ENCODE peak calls at places on chromosomes 2 and 18, in nine cellular contexts. One of them, this sample, is unnamed. For H3K9me3, the result is how much of the 10 kb centered on the place peaks cover.

GRCh38 chr2:10452334-10452733 is 4.2 kb upstream of the ODC1 start:
- DNase-seq in A549: peak
- DNase-seq in heart left ventricle: no peak
- DNase-seq in OCI-LY7: no peak
- DNase-seq in cardiac muscle cell: peak
- DNase-seq in stomach: peak
- DNase-seq in heart right ventricle: no peak
- DNase-seq in sigmoid colon: peak
- DNase-seq in Peyer's patch: no peak
- DNase-seq in this sample: no peak

GRCh38 chr2:104844813-104845551 is 8.9 kb upstream of the POU3F3 start:
- DNase-seq in sigmoid colon: no peak
- DNase-seq in OCI-LY7: no peak
- DNase-seq in heart left ventricle: no peak
- DNase-seq in A549: no peak
- DNase-seq in Peyer's patch: no peak
- DNase-seq in cardiac muscle cell: no peak
- DNase-seq in heart right ventricle: no peak
- DNase-seq in stomach: no peak
- DNase-seq in this sample: no peak

GRCh38 chr2:230866704-230867561 is 2.2 kb downstream of the ITM2C start:
- DNase-seq in Peyer's patch: peak
- DNase-seq in heart left ventricle: no peak
- DNase-seq in A549: no peak
- DNase-seq in OCI-LY7: peak
- DNase-seq in heart right ventricle: no peak
- DNase-seq in sigmoid colon: no peak
- DNase-seq in cardiac muscle cell: peak
- DNase-seq in stomach: peak
- DNase-seq in this sample: peak

GRCh38 chr2:73759287-73759764 is 20.6 kb downstream of the DUSP11 start:
- DNase-seq in sigmoid colon: no peak
- DNase-seq in heart right ventricle: peak
- DNase-seq in heart left ventricle: peak
- DNase-seq in A549: no peak
- DNase-seq in stomach: peak
- DNase-seq in OCI-LY7: no peak
- DNase-seq in Peyer's patch: no peak
- DNase-seq in cardiac muscle cell: peak
- DNase-seq in this sample: peak

GRCh38 chr2:38737925-38738324 is 13.2 kb downstream of the SRSF7 start:
- DNase-seq in sigmoid colon: no peak
- DNase-seq in A549: no peak
- DNase-seq in cardiac muscle cell: no peak
- DNase-seq in Peyer's patch: no peak
- DNase-seq in heart right ventricle: no peak
- DNase-seq in heart left ventricle: no peak
- DNase-seq in OCI-LY7: no peak
- DNase-seq in stomach: no peak
- DNase-seq in this sample: no peak

GRCh38 chr2:205002390-205002789 is 457.1 kb downstream of the PARD3B start:
- DNase-seq in sigmoid colon: no peak
- DNase-seq in Peyer's patch: no peak
- DNase-seq in stomach: no peak
- DNase-seq in OCI-LY7: no peak
- DNase-seq in heart left ventricle: no peak
- DNase-seq in cardiac muscle cell: no peak
- DNase-seq in heart right ventricle: no peak
- DNase-seq in A549: no peak
- DNase-seq in this sample: no peak

GRCh38 chr2:158391876-158392275 is 64.7 kb downstream of the CCDC148 start:
- DNase-seq in sigmoid colon: no peak
- DNase-seq in cardiac muscle cell: no peak
- DNase-seq in OCI-LY7: no peak
- DNase-seq in Peyer's patch: no peak
- DNase-seq in stomach: no peak
- DNase-seq in heart left ventricle: no peak
- DNase-seq in A549: peak
- DNase-seq in heart right ventricle: no peak
- DNase-seq in this sample: no peak

GRCh38 chr2:234679766-234680687 is 183.1 kb upstream of the ARL4C start:
- DNase-seq in cardiac muscle cell: peak
- DNase-seq in Peyer's patch: no peak
- DNase-seq in OCI-LY7: no peak
- DNase-seq in heart left ventricle: peak
- DNase-seq in A549: peak
- DNase-seq in stomach: peak
- DNase-seq in heart right ventricle: peak
- DNase-seq in sigmoid colon: peak
- DNase-seq in this sample: peak

GRCh38 chr2:61763605-61764034 is 90.2 kb downstream of the FAM161A start:
- DNase-seq in A549: peak
- DNase-seq in stomach: peak
- DNase-seq in heart left ventricle: peak
- DNase-seq in heart right ventricle: peak
- DNase-seq in Peyer's patch: no peak
- DNase-seq in OCI-LY7: no peak
- DNase-seq in sigmoid colon: peak
- DNase-seq in cardiac muscle cell: peak
- DNase-seq in this sample: peak

GRCh38 chr2:191657977-191658376 is 20.0 kb upstream of the NABP1 start:
- DNase-seq in cardiac muscle cell: peak
- DNase-seq in OCI-LY7: no peak
- DNase-seq in heart left ventricle: no peak
- DNase-seq in sigmoid colon: no peak
- DNase-seq in heart right ventricle: no peak
- DNase-seq in A549: no peak
- DNase-seq in stomach: no peak
- DNase-seq in Peyer's patch: no peak
- DNase-seq in this sample: no peak

GRCh38 chr2:241009601-241010530 is 11.4 kb downstream of the SNED1 start:
- DNase-seq in sigmoid colon: peak
- DNase-seq in Peyer's patch: peak
- DNase-seq in A549: no peak
- DNase-seq in heart left ventricle: no peak
- DNase-seq in cardiac muscle cell: peak
- DNase-seq in stomach: peak
- DNase-seq in OCI-LY7: no peak
- DNase-seq in heart right ventricle: no peak
- DNase-seq in this sample: peak

GRCh38 chr2:5932556-5933469 is 240.6 kb downstream of the SOX11 start:
- DNase-seq in sigmoid colon: no peak
- DNase-seq in A549: no peak
- DNase-seq in Peyer's patch: no peak
- DNase-seq in OCI-LY7: no peak
- DNase-seq in heart left ventricle: peak
- DNase-seq in cardiac muscle cell: no peak
- DNase-seq in heart right ventricle: peak
- DNase-seq in stomach: peak
- DNase-seq in this sample: no peak

DNA sequence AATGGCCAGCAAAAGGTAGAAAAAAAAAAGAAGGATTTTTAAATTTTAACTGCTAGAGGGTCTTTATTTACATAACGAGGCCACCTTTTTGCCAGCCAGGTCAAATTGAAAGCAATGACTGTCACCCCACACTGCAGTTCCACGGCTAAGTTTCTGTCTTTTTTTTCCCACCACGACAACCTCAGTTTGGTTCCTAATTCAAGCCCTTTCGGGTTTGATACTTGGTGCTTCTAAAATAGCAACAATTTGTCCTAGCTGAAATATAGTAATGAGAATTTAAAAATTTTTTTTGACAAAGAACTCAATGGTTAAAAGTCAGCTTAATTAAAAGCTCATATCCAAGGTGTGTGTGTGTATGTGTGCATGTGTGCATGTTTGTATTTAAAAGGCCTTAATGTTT is 16.4 kb upstream of the NMS start:
- DNase-seq in OCI-LY7: no peak
- DNase-seq in heart right ventricle: no peak
- DNase-seq in stomach: no peak
- DNase-seq in cardiac muscle cell: no peak
- DNase-seq in sigmoid colon: no peak
- DNase-seq in heart left ventricle: no peak
- DNase-seq in Peyer's patch: no peak
- DNase-seq in A549: no peak
- DNase-seq in this sample: no peak
- H3K9me3 ChIP-seq in OCI-LY7: under half
- H3K9me3 ChIP-seq in heart right ventricle: under half
- H3K9me3 ChIP-seq in stomach: under half
- H3K9me3 ChIP-seq in cardiac muscle cell: under half
- H3K9me3 ChIP-seq in sigmoid colon: under half
- H3K9me3 ChIP-seq in heart left ventricle: under half
- H3K9me3 ChIP-seq in Peyer's patch: under half
- H3K9me3 ChIP-seq in A549: under half
- H3K9me3 ChIP-seq in this sample: under half

DNA sequence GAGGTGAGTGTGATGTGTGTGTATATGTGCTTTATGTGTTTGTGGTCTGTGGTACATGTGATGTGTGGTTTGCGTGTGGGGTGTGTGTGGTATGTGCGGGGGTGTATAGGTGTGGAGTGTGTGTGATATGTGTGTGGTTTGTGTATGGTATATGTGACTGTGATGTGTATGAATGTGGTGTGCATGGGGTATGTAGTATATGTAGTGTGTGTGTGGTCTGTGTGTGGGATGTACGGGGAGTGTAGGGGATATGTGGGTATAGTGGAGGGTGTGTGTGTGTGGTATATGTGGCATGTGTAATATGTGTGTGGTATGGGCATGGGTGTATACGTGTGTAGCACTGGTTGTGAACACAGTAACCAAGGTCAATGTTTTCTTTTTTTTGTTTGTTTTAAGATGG is 87.4 kb downstream of the ZNF385B start:
- DNase-seq in cardiac muscle cell: no peak
- DNase-seq in stomach: no peak
- DNase-seq in Peyer's patch: no peak
- DNase-seq in A549: no peak
- DNase-seq in OCI-LY7: no peak
- DNase-seq in heart right ventricle: no peak
- DNase-seq in sigmoid colon: no peak
- DNase-seq in heart left ventricle: no peak
- DNase-seq in this sample: no peak
- TF ChIP-seq CTCF in cardiac muscle cell: no peak
- TF ChIP-seq CTCF in stomach: no peak
- TF ChIP-seq CTCF in Peyer's patch: no peak
- TF ChIP-seq CTCF in A549: no peak
- TF ChIP-seq CTCF in OCI-LY7: no peak
- TF ChIP-seq CTCF in heart right ventricle: no peak
- TF ChIP-seq CTCF in sigmoid colon: no peak
- TF ChIP-seq CTCF in heart left ventricle: no peak
- TF ChIP-seq CTCF in this sample: no peak

DNA sequence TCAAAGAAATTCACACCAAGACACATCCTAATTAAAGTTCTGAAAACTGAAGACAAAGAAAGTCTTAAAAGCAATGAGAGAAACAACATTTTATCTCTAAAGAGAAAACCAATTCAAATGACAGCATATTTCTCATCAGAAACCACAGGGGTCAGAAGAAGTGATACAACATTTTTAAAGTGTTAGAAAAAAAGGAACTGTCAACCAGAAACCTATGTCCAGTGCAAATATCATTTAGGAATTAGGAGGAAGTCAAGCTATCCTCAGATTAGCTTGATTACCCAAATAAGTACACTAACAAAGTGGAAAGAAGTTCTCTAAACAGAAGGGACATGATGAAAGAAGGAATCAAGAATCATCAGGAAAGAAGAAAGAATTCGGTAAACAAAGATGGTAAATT is 59.5 kb upstream of the BCL2L11 start:
- DNase-seq in stomach: no peak
- DNase-seq in sigmoid colon: no peak
- DNase-seq in OCI-LY7: no peak
- DNase-seq in cardiac muscle cell: no peak
- DNase-seq in A549: no peak
- DNase-seq in Peyer's patch: no peak
- DNase-seq in heart right ventricle: no peak
- DNase-seq in heart left ventricle: no peak
- DNase-seq in this sample: no peak
- H3K9me3 ChIP-seq in stomach: under half
- H3K9me3 ChIP-seq in sigmoid colon: under half
- H3K9me3 ChIP-seq in OCI-LY7: under half
- H3K9me3 ChIP-seq in cardiac muscle cell: under half
- H3K9me3 ChIP-seq in A549: under half
- H3K9me3 ChIP-seq in Peyer's patch: under half
- H3K9me3 ChIP-seq in heart right ventricle: under half
- H3K9me3 ChIP-seq in heart left ventricle: under half
- H3K9me3 ChIP-seq in this sample: under half

GRCh38 chr18:46462523-46462922 is 194.5 kb downstream of the LOXHD1 start:
- DNase-seq in Peyer's patch: no peak
- DNase-seq in A549: no peak
- DNase-seq in stomach: no peak
- DNase-seq in OCI-LY7: no peak
- DNase-seq in heart left ventricle: no peak
- DNase-seq in cardiac muscle cell: no peak
- DNase-seq in heart right ventricle: no peak
- DNase-seq in sigmoid colon: no peak
- DNase-seq in this sample: no peak

GRCh38 chr18:46458472-46458871 is 198.5 kb downstream of the LOXHD1 start:
- DNase-seq in Peyer's patch: no peak
- DNase-seq in cardiac muscle cell: no peak
- DNase-seq in heart left ventricle: no peak
- DNase-seq in heart right ventricle: no peak
- DNase-seq in stomach: no peak
- DNase-seq in A549: no peak
- DNase-seq in OCI-LY7: no peak
- DNase-seq in sigmoid colon: no peak
- DNase-seq in this sample: no peak

GRCh38 chr18:46461993-46462392 is 195.0 kb downstream of the LOXHD1 start:
- DNase-seq in sigmoid colon: no peak
- DNase-seq in heart right ventricle: no peak
- DNase-seq in cardiac muscle cell: no peak
- DNase-seq in Peyer's patch: no peak
- DNase-seq in stomach: no peak
- DNase-seq in A549: no peak
- DNase-seq in OCI-LY7: no peak
- DNase-seq in heart left ventricle: no peak
- DNase-seq in this sample: no peak

GRCh38 chr18:46460754-46461153 is 196.3 kb downstream of the LOXHD1 start:
- DNase-seq in sigmoid colon: no peak
- DNase-seq in OCI-LY7: no peak
- DNase-seq in A549: no peak
- DNase-seq in heart left ventricle: no peak
- DNase-seq in stomach: no peak
- DNase-seq in heart right ventricle: no peak
- DNase-seq in cardiac muscle cell: no peak
- DNase-seq in Peyer's patch: no peak
- DNase-seq in this sample: no peak

DNA sequence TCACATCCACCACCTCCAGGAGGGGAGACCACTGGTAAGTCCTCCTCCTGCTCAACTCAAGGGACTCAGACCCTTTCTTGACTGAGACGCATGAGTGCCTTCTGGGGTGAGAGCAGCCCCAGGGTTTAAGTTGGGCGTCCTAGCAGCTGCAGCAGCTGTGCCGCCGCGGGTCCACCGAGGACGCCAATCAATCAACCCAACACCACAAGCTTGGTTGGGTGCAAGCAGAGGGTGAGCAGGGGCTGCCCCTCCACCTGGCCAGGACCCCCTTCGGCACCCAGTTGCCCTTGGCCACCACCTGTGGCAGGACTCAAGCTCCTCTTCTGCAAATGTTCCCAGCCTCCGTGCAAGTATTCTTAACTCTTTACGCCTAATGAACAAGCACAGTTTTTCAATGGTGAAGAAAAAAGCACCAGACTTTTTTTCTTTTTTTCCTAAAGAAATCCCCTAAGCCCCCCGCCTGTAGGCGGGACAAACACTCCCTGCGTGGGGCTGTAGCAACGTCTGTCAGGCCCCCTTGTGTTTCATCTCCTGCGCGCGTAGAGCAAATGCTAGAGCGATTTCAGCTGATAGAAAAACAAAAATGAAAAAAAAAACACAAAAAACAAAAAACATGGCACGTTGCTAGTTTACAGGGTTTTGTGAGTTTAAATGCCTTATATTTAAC is 197.1 kb downstream of the LOXHD1 start:
- DNase-seq in heart right ventricle: no peak
- DNase-seq in OCI-LY7: no peak
- DNase-seq in sigmoid colon: no peak
- DNase-seq in stomach: no peak
- DNase-seq in Peyer's patch: no peak
- DNase-seq in heart left ventricle: no peak
- DNase-seq in cardiac muscle cell: no peak
- DNase-seq in A549: no peak
- DNase-seq in this sample: no peak
- TF ChIP-seq CTCF in heart right ventricle: no peak
- TF ChIP-seq CTCF in OCI-LY7: no peak
- TF ChIP-seq CTCF in sigmoid colon: no peak
- TF ChIP-seq CTCF in stomach: no peak
- TF ChIP-seq CTCF in Peyer's patch: no peak
- TF ChIP-seq CTCF in heart left ventricle: no peak
- TF ChIP-seq CTCF in cardiac muscle cell: no peak
- TF ChIP-seq CTCF in A549: no peak
- TF ChIP-seq CTCF in this sample: no peak

This sample was measured in ovary.